ENCODE peak calls at places on chromosomes 16 and 17, in five cellular contexts. Y, F, S, D and R are unnamed samples.

GRCh38 chr16:83994703-83995102 is 26.7 kb downstream of the NECAB2 start:
- DNase-seq in F (no peak), Y (no peak), D (no peak), S (no peak), R (no peak)

GRCh38 chr16:68776821-68777485 is 39.9 kb downstream of the CDH1 start:
- DNase-seq in F (no peak), D (no peak), S (no peak), Y (no peak), R (no peak)

GRCh38 chr17:73288534-73289302 is 23.1 kb downstream of the CDC42EP4 start:
- DNase-seq in D (peak; percentile 75), Y (peak; percentile 61), S (no peak), F (no peak), R (no peak)

GRCh38 chr16:87534751-87535150 is 41.9 kb upstream of the ZCCHC14 start:
- DNase-seq in D (no peak), Y (no peak), S (no peak), F (no peak), R (no peak)

GRCh38 chr17:80449930-80450576 is 26.4 kb downstream of the NPTX1 start:
- DNase-seq in D (no peak), Y (peak; percentile 49), S (no peak), F (no peak), R (no peak)

GRCh38 chr16:27267037-27267677 is 1.4 kb downstream of the NSMCE1 start:
- DNase-seq in F (no peak), Y (no peak), D (no peak), S (no peak), R (no peak)

GRCh38 chr16:14337303-14338191 is 266.4 kb downstream of the MRTFB start:
- DNase-seq in D (no peak), S (no peak), Y (peak; percentile 60), F (peak; percentile 38), R (no peak)

GRCh38 chr16:64121473-64121872 is 1000.4 kb downstream of the CDH11 start:
- DNase-seq in S (no peak), D (no peak), F (peak; percentile 61), Y (no peak), R (no peak)

GRCh38 chr17:67376892-67377726 is at the start of gene PITPNC1:
- DNase-seq in D (peak; percentile 91), S (peak; percentile 70), F (peak; percentile 69), Y (peak; percentile 87), R (peak; percentile 54)
- TF ChIP-seq CTCF in D (no peak), S (no peak), F (no peak), Y (no peak), R (no peak)

GRCh38 chr16:89341697-89342694 is 124.5 kb downstream of the ZNF778 start:
- DNase-seq in F (no peak), S (no peak), D (no peak), Y (peak; percentile 48), R (no peak)
- TF ChIP-seq CTCF in F (no peak), S (no peak), D (no peak), Y (no peak), R (no peak)

GRCh38 chr16:19282101-19282500 is 3.4 kb upstream of the CLEC19A start:
- DNase-seq in F (no peak), D (no peak), Y (no peak), S (no peak), R (no peak)
- TF ChIP-seq CTCF in F (no peak), D (no peak), Y (no peak), S (no peak), R (no peak)

GRCh38 chr16:75550211-75550662 is 5.8 kb downstream of the TMEM231 start:
- DNase-seq in D (peak; percentile 73), F (peak; percentile 84), S (peak; percentile 52), Y (no peak), R (no peak)
- TF ChIP-seq CTCF in D (no peak), F (peak; percentile 78), S (no peak), Y (peak; percentile 44), R (no peak)